ENCODE peak calls at places on chromosomes 3 and 15, in five cellular contexts. I, N, S, H and G are unnamed samples.

GRCh38 chr3:49745986-49746385 is 22.2 kb upstream of the GMPPB start:
- DNase-seq in S (no peak), H (no peak), I (peak), N (no peak), G (no peak)

GRCh38 chr3:169505577-169506155 is 157.8 kb downstream of the MECOM start:
- DNase-seq in N (no peak), H (no peak), I (no peak), S (no peak), G (no peak)

GRCh38 chr15:80437492-80437891 is 33.3 kb downstream of the ARNT2 start:
- DNase-seq in I (no peak), S (no peak), N (no peak), H (no peak), G (no peak)

GRCh38 chr3:29280675-29281264 is at the start of gene RBMS3:
- DNase-seq in N (peak), I (peak), S (peak), H (peak), G (peak)

GRCh38 chr3:161854232-161854771 is 357.7 kb downstream of the OTOL1 start:
- DNase-seq in I (peak), S (no peak), N (no peak), H (peak), G (no peak)

GRCh38 chr3:150727653-150728502 is 24.2 kb upstream of the ERICH6 start:
- DNase-seq in S (no peak), I (no peak), N (no peak), H (no peak), G (no peak)

GRCh38 chr15:71043373-71043772 is 71.9 kb upstream of the THSD4 start:
- DNase-seq in N (no peak), I (peak), S (no peak), H (no peak), G (no peak)

GRCh38 chr15:43215961-43216360 is 4.9 kb downstream of the EPB42 start:
- DNase-seq in H (no peak), S (no peak), N (no peak), I (no peak), G (no peak)

GRCh38 chr3:49512791-49513355 is 41.4 kb upstream of the BSN start:
- DNase-seq in H (no peak), S (no peak), I (no peak), N (no peak), G (no peak)

GRCh38 chr15:35992791-35993190 is 446.8 kb upstream of the DPH6 start:
- DNase-seq in I (peak), H (no peak), N (no peak), S (no peak), G (no peak)

GRCh38 chr3:1172642-1173041 is 79.8 kb downstream of the CNTN6 start:
- DNase-seq in N (no peak), H (no peak), S (no peak), I (no peak), G (no peak)

GRCh38 chr3:160661660-160662059 is 15.3 kb upstream of the ARL14 start:
- DNase-seq in I (no peak), N (no peak), H (no peak), S (no peak), G (no peak)

GRCh38 chr15:41570764-41571163 is 11.8 kb downstream of the TYRO3 start:
- DNase-seq in I (no peak), S (no peak), H (no peak), N (no peak), G (no peak)

GRCh38 chr3:67516496-67516895 is 137.9 kb downstream of the SUCLG2 start:
- DNase-seq in N (no peak), S (no peak), H (no peak), I (no peak), G (no peak)